ENCODE peak calls at places on chromosomes 5 and 9, in four cellular contexts. T, C, H and K are unnamed samples.

GRCh38 chr9:14146201-14146890 is 167.6 kb downstream of the NFIB start:
- DNase-seq in C (no peak), T (no peak), H (no peak), K (no peak)

GRCh38 chr9:15509931-15510788 is 610 bp downstream of the PSIP1 start:
- DNase-seq in T (no peak), C (peak), H (peak), K (peak)

GRCh38 chr5:25190521-25191000 is 545.8 kb upstream of the CDH10 start:
- DNase-seq in H (no peak), C (no peak), T (no peak), K (no peak)

GRCh38 chr5:142239394-142240159 is 85.2 kb downstream of the SPRY4 start:
- DNase-seq in H (no peak), T (peak), C (no peak), K (no peak)

GRCh38 chr9:116005267-116005666 is 148.3 kb upstream of the PAPPA start:
- DNase-seq in C (no peak), T (no peak), H (no peak), K (no peak)

GRCh38 chr9:4661165-4662095 is 664 bp upstream of the PLPP6 start:
- DNase-seq in C (peak), T (peak), H (no peak), K (no peak)

GRCh38 chr9:115864581-115864980 is 289.0 kb upstream of the PAPPA start:
- DNase-seq in T (no peak), C (no peak), H (no peak), K (no peak)

GRCh38 chr5:58466939-58467338 is 7.1 kb upstream of the PLK2 start:
- DNase-seq in T (peak), H (no peak), C (peak), K (peak)

GRCh38 chr9:123397975-123398374 is 42.0 kb downstream of the CRB2 start:
- DNase-seq in T (no peak), H (no peak), C (no peak), K (no peak)

GRCh38 chr9:68431307-68431706 is 74.9 kb downstream of the PGM5 start:
- DNase-seq in H (no peak), T (no peak), C (no peak), K (no peak)

GRCh38 chr9:22044583-22044982 is 35.5 kb upstream of the CDKN2B start:
- DNase-seq in H (no peak), C (no peak), T (peak), K (no peak)

GRCh38 chr9:107486674-107487520 is 2.7 kb downstream of the KLF4 start:
- DNase-seq in T (peak), H (no peak), C (no peak), K (peak)

GRCh38 chr9:92175441-92175840 is 60.2 kb upstream of the SPTLC1 start:
- DNase-seq in H (no peak), C (no peak), T (no peak), K (no peak)

GRCh38 chr5:1778138-1779020 is 21.3 kb downstream of the MRPL36 start:
- DNase-seq in H (no peak), T (no peak), C (no peak), K (no peak)

GRCh38 chr5:57007349-57007748 is 55.4 kb upstream of the MIER3 start:
- DNase-seq in C (peak), T (no peak), H (peak), K (no peak)

GRCh38 chr5:134506054-134507039 is 19.1 kb upstream of the JADE2 start:
- DNase-seq in C (no peak), H (no peak), T (peak), K (peak)

GRCh38 chr9:100455470-100455869 is 17.5 kb upstream of the TMEFF1 start:
- DNase-seq in C (no peak), T (no peak), H (no peak), K (no peak)

GRCh38 chr5:91214571-91214970 is 168.5 kb downstream of the ARRDC3 start:
- DNase-seq in H (no peak), T (no peak), C (no peak), K (no peak)

GRCh38 chr5:91217859-91218258 is 165.3 kb downstream of the ARRDC3 start:
- DNase-seq in C (no peak), T (no peak), H (no peak), K (no peak)

GRCh38 chr5:91207248-91207647 is 175.9 kb downstream of the ARRDC3 start:
- DNase-seq in H (no peak), T (peak), C (no peak), K (no peak)

GRCh38 chr5:91206734-91207133 is 176.4 kb downstream of the ARRDC3 start:
- DNase-seq in T (peak), C (no peak), H (no peak), K (no peak)

GRCh38 chr5:91212336-91213092 is 170.6 kb downstream of the ARRDC3 start:
- DNase-seq in H (no peak), T (peak), C (no peak), K (no peak)
- H3K4me2 ChIP-seq in H (no peak), T (peak), C (no peak), K (no peak)

GRCh38 chr5:73170522-73170921 is 2.5 kb upstream of the TMEM174 start:
- DNase-seq in T (peak), H (peak), C (no peak), K (peak)
- TF ChIP-seq EZH2phosphoT487 in T (no peak), H (no peak), C (no peak), K (no peak)

GRCh38 chr5:52725065-52725746 is 62.5 kb upstream of the ITGA1 start:
- DNase-seq in C (peak), T (peak), H (no peak), K (no peak)
- H3K4me2 ChIP-seq in C (no peak), T (peak), H (no peak), K (no peak)

DNA sequence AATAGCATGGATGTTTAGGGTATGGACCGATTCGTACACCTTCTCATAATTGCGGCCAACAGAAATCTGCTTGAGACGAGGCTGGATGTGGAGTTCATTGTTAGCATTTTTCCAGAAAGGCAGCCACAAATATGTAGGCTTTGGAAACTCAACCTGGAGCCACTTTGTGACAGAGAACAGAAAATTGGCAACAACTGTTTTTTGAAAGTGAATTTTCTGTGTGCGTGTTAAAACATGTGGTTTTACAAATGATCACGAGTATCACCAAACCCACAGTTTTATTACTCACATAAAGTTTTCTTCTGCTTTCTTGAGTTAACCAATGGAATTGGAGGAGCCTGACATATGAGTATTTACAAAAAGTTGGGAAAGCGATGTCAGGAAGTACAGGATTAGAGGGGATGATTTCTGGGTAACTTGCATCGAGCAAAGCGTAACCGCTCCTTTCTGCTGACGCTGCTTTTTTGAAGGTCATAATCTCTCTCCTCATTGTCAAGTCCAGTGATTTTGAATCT is 138.5 kb upstream of the TAF11L2 start:
- DNase-seq in H (no peak), C (no peak), T (no peak), K (no peak)
- TF ChIP-seq EZH2phosphoT487 in H (no peak), C (no peak), T (no peak), K (no peak)

GRCh38 chr5:155275214-155275613 is 261.7 kb downstream of the KIF4B start:
- DNase-seq in H (no peak), T (no peak), C (no peak), K (no peak)

GRCh38 chr5:155276231-155276630 is 262.7 kb downstream of the KIF4B start:
- DNase-seq in T (no peak), C (no peak), H (no peak), K (no peak)

GRCh38 chr5:155268770-155269425 is 255.3 kb downstream of the KIF4B start:
- DNase-seq in H (no peak), T (no peak), C (no peak), K (no peak)

GRCh38 chr5:155274484-155274883 is 260.9 kb downstream of the KIF4B start:
- DNase-seq in H (no peak), T (no peak), C (no peak), K (peak)

GRCh38 chr5:155270737-155271136 is 257.2 kb downstream of the KIF4B start:
- DNase-seq in T (no peak), H (no peak), C (no peak), K (no peak)
- H3K4me2 ChIP-seq in T (no peak), H (no peak), C (no peak), K (no peak)

DNA sequence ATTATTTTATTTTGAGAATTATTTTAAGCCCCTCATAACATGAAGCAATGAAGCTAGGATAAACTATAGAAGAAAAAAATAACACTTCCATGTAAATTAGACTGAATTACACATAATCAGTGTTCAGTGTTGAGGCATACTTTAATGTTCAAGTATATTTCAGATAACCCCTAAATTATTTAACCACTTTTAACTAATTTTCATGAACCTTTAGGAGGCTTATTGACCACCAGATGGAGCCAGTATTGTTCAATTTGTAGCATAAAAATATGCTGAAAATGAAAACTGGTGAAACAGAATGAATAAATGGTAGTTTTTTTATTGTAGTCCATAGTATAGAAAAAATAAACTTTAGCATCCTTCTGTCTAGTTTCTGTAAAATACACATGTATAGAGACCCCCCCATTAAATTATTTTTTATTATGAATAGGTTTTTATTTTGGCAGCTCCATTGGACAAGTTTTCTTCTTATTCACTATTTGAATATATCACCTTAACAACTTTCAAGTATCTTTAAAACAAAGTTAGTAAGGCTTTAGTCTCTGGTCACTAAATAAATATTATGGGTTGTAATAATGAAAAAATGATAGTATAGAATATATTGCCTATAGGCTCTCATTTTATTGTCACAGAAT is 190.1 kb downstream of the CWC27 start:
- DNase-seq in C (peak), H (peak), T (peak), K (peak)
- TF ChIP-seq EZH2phosphoT487 in C (no peak), H (no peak), T (no peak), K (no peak)

GRCh38 chr5:122415030-122415429 is 103.0 kb downstream of the SNCAIP start:
- DNase-seq in T (no peak), C (no peak), H (no peak), K (no peak)

GRCh38 chr5:122413722-122414121 is 101.7 kb downstream of the SNCAIP start:
- DNase-seq in T (no peak), C (peak), H (no peak), K (no peak)

GRCh38 chr5:122419195-122419894 is 107.3 kb downstream of the SNCAIP start:
- DNase-seq in H (no peak), T (peak), C (no peak), K (no peak)

GRCh38 chr5:122412966-122413365 is 100.9 kb downstream of the SNCAIP start:
- DNase-seq in C (no peak), T (no peak), H (no peak), K (no peak)

DNA sequence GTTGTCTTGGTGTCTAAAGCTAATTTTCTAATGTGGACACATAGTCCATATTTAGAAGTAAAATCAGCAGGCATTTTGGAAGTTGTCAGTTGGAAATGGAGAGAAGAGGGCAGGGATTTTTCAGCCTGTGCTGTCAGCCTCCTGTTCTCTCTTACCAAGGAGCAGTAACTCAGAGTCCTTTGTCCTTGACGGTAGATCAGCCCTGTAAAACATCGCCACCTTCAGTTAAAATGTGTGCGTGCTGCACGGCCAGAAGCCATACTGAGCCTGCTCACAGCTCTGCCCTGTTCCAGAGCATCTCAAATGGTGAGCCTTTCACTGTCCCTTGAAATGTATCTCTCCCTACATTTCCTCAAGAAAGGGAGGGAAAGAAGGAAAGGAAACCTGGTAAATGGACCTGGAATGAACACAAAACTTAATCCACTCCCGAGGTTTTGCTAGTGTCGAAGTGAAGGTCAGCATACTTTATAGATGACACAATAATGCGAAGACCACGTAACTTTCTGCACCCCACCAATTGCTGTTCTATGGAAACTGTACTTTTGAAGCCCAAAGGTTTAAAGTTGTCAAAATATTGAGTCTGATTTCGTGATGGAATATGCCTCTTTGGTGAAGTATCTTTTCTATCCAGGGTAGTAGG is 103.6 kb downstream of the SNCAIP start:
- DNase-seq in H (peak), C (peak), T (peak), K (peak)
- H3K4me2 ChIP-seq in H (no peak), C (no peak), T (no peak), K (no peak)

DNA sequence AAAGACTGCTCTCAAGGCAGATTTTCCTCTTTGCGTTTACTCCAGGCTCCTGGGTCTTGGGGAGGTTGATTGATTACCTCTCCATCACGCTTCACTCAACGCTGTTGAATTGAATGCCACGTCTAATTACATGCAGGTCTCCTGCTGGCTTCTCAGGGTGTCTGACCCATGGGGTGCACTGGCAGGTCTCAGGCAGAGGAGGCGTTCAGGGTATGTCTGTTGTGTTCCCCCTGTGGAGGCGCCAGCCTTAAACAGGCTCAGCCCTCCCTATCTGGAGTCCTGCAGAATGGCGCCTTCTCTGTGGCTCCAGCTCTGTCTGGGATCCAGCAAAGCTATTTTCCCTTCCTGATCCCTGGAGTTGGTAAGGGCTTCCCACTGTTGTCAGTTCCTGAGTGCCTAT is 149.9 kb downstream of the NTRK2 start:
- DNase-seq in C (no peak), T (no peak), H (no peak), K (peak)
- TF ChIP-seq EZH2phosphoT487 in C (no peak), T (no peak), H (no peak), K (no peak)